ENCODE peak calls at places on chromosomes 6 and 20, in four cellular contexts. O is left cardiac atrium, P is PC-3, B is activated T-helper 1 cell treated with Interleukin-2 at 50 U/mL for 16 hours. F is an unnamed sample.

GRCh38 chr6:30163090-30163917 is at the start of gene TRIM15:
- DNase-seq in O (no peak), P (no peak), B (no peak), F (no peak)

GRCh38 chr20:680638-681037 is 5.0 kb upstream of the SCRT2 start:
- DNase-seq in O (no peak), P (no peak), B (no peak), F (no peak)

GRCh38 chr20:63740501-63741353 is 1.2 kb downstream of the SLC2A4RG start:
- DNase-seq in O (peak), P (peak), B (no peak), F (no peak)

GRCh38 chr6:8085053-8085511 is 17.3 kb downstream of the EEF1E1 start:
- DNase-seq in O (peak), P (peak), B (no peak), F (no peak)

GRCh38 chr6:21398741-21399140 is 194.8 kb upstream of the SOX4 start:
- DNase-seq in O (no peak), P (no peak), B (no peak), F (no peak)

GRCh38 chr6:4464638-4465037 is 311.6 kb upstream of the CDYL start:
- DNase-seq in O (no peak), P (no peak), B (no peak), F (no peak)

GRCh38 chr6:165689699-165690098 is 26.7 kb upstream of the PDE10A start:
- DNase-seq in O (no peak), P (no peak), B (no peak), F (no peak)

GRCh38 chr6:26175428-26176181 is 88.4 kb downstream of the HFE start:
- DNase-seq in O (no peak), P (peak), B (no peak), F (no peak)

GRCh38 chr6:105992315-105992961 is 93.7 kb upstream of the PRDM1 start:
- DNase-seq in O (peak), P (peak), B (peak), F (peak)